ENCODE peak calls at places on chromosomes 7 and 10, in nine cellular contexts. G, L, M, D, X, K, A, I and N are unnamed samples.

GRCh38 chr7:28565990-28566389 is 153.7 kb downstream of the CREB5 start:
- DNase-seq in M (no peak), G (peak), D (no peak), K (no peak), A (no peak), X (no peak), L (no peak), I (no peak), N (no peak)

GRCh38 chr7:24587853-24588252 is 14.6 kb downstream of the PALS2 start:
- DNase-seq in K (no peak), G (no peak), X (no peak), D (no peak), A (peak), M (peak), L (peak), I (peak), N (no peak)

GRCh38 chr10:52019656-52020055 is 294.4 kb upstream of the DKK1 start:
- DNase-seq in A (no peak), G (no peak), D (no peak), I (no peak), M (no peak), K (no peak), X (no peak), L (no peak), N (no peak)

GRCh38 chr10:44966129-44966815 is 6.7 kb downstream of the RASSF4 start:
- DNase-seq in I (no peak), K (peak), A (no peak), M (no peak), L (no peak), G (no peak), X (no peak), D (no peak), N (no peak)

GRCh38 chr10:122033224-122033926 is 44.4 kb downstream of the TACC2 start:
- DNase-seq in G (no peak), D (no peak), I (no peak), X (no peak), A (no peak), K (no peak), M (no peak), L (no peak), N (no peak)

GRCh38 chr7:80087051-80087767 is 47.4 kb upstream of the GNAI1 start:
- DNase-seq in L (peak), X (no peak), K (no peak), A (no peak), I (no peak), M (no peak), D (no peak), G (peak), N (no peak)

GRCh38 chr10:43138757-43139241 is 554 bp downstream of the CSGALNACT2 start:
- DNase-seq in X (no peak), G (peak), L (peak), M (no peak), A (peak), I (peak), D (no peak), K (no peak), N (no peak)

GRCh38 chr10:25843551-25844170 is 90.4 kb upstream of the MYO3A start:
- DNase-seq in X (no peak), D (no peak), L (no peak), M (no peak), A (no peak), G (no peak), K (no peak), I (no peak), N (no peak)

GRCh38 chr10:68146133-68146532 is 36.8 kb downstream of the MYPN start:
- DNase-seq in G (no peak), L (no peak), D (no peak), A (no peak), I (no peak), M (no peak), K (no peak), X (no peak), N (no peak)

DNA sequence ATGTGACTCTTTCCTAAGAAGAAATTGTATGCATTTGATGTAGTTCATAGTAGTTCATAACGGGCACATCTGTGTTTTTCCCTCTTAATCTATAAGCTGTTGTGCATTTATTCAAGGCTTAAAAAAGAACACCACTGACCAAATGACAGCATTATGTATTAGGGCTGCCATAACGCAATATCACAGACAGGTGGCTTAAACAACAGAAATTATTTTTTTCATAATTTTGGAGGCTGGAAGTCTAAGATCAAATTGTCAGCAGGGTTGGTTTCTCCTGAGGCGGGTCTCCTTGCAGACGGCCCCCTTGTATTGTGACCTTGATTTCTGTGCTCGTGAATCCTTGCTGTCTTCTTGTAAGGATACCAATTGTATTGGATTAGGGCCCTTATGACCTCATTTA is 627 bp upstream of the SSMEM1 start:
- DNase-seq in M (no peak), X (no peak), I (no peak), L (no peak), G (no peak), D (no peak), A (no peak), K (no peak), N (no peak)
- TF ChIP-seq CTCF in M (no peak), X (no peak), I (no peak), L (peak), G (no peak), D (no peak), A (no peak), K (peak), N (no peak)

DNA sequence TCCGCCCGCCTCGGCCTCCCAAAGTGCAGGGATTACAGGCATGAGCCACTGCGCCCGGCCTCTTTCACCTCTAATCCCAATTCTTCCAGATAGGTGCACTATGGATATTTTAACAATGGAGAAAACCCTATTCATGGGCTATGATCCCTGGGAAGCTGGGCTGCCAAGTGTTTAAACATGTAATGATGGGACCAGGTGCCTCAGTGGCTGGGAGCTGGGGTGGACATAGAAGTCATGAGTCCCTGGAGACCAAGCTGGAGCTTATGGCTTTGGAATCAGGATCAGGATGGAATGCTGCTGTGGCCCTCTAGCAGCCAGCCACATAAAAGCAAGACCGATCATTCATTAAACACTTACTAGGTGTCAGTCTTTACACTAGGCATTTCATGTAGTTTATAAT is 41.8 kb upstream of the IGFBP3 start:
- DNase-seq in A (no peak), G (no peak), K (no peak), I (no peak), M (no peak), D (no peak), X (no peak), L (no peak), N (no peak)
- TF ChIP-seq CTCF in A (no peak), G (no peak), K (no peak), I (no peak), M (no peak), D (no peak), X (no peak), L (no peak), N (no peak)

GRCh38 chr7:101857358-101857794 is 40.0 kb downstream of the CUX1 start:
- DNase-seq in D (no peak), M (no peak), L (no peak), X (no peak), G (no peak), K (no peak), A (no peak), I (peak), N (no peak)
- TF ChIP-seq CTCF in D (no peak), M (no peak), L (no peak), X (no peak), G (no peak), K (no peak), A (no peak), I (peak), N (no peak)

GRCh38 chr7:22726345-22726848 is 603 bp upstream of the IL6 start:
- DNase-seq in L (peak), A (no peak), I (peak), D (no peak), G (peak), K (no peak), M (peak), X (peak), N (no peak)

GRCh38 chr7:22730921-22731654 is 4.1 kb downstream of the IL6 start:
- DNase-seq in A (no peak), X (no peak), L (peak), M (peak), D (no peak), I (peak), G (peak), K (no peak), N (no peak)

GRCh38 chr7:22729180-22729579 is 2.2 kb downstream of the IL6 start:
- DNase-seq in L (no peak), A (no peak), D (no peak), M (no peak), G (peak), I (no peak), X (no peak), K (no peak), N (no peak)

GRCh38 chr7:22726849-22727792 is at the start of gene IL6:
- DNase-seq in I (peak), K (no peak), A (no peak), X (no peak), L (peak), D (no peak), G (peak), M (peak), N (no peak)

DNA sequence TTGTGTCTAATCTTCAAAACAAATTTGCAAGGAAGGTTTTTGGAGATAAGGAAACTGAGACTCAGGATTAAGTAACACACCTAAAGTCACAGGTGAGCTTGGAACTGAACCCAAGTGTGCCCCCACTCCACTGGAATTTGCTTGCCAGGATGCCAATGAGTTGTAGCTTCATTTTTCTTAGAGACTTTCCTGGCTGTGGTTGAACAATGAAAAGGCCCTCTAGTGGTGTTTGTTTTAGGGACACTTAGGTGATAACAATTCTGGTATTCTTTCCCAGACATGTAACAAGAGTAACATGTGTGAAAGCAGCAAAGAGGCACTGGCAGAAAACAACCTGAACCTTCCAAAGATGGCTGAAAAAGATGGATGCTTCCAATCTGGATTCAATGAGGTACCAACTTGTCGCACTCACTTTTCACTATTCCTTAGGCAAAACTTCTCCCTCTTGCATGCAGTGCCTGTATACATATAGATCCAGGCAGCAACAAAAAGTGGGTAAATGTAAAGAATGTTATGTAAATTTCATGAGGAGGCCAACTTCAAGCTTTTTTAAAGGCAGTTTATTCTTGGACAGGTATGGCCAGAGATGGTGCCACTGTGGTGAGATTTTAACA is 1.5 kb downstream of the IL6 start:
- DNase-seq in M (peak), D (no peak), X (no peak), I (no peak), K (no peak), G (peak), L (peak), A (no peak), N (no peak)
- TF ChIP-seq CTCF in M (peak), D (peak), X (peak), I (peak), K (peak), G (peak), L (peak), A (no peak), N (peak)

DNA sequence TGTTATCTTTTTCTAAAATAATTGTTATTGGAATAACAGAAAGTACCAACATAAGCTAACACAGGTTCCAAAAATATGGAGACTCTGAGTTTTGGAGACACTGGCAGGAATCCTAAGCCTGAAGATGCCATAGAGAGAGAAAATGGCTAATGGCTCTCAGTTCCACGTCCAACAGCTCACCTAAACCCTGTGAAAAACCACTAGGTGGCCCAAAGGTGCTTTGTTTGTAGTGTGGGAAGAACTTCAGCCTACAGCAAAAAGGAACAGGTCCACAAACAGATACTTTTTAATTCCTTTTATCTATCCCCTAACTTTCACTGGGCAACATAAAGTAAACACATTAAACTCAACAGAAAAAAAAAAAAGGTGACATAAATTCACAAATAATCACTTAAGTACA is 272.3 kb downstream of the SEMA3D start:
- DNase-seq in G (no peak), L (no peak), X (no peak), I (no peak), K (no peak), D (no peak), M (no peak), A (no peak), N (no peak)
- TF ChIP-seq CTCF in G (no peak), L (no peak), X (no peak), I (no peak), K (no peak), D (no peak), M (no peak), A (no peak), N (no peak)

GRCh38 chr10:49761789-49762565 is at the start of gene OGDHL:
- DNase-seq in I (peak), X (peak), M (peak), G (peak), K (peak), D (no peak), A (no peak), L (peak), N (peak)
- TF ChIP-seq CTCF in I (no peak), X (no peak), M (no peak), G (no peak), K (no peak), D (no peak), A (no peak), L (no peak), N (no peak)

GRCh38 chr7:99140813-99141212 is 3.1 kb downstream of the SMURF1 start:
- DNase-seq in X (no peak), A (no peak), M (no peak), D (no peak), K (no peak), G (no peak), I (no peak), L (no peak), N (no peak)

GRCh38 chr7:99139031-99139430 is 4.9 kb downstream of the SMURF1 start:
- DNase-seq in K (no peak), A (no peak), M (no peak), G (peak), D (no peak), L (peak), X (no peak), I (no peak), N (no peak)

GRCh38 chr7:99133766-99134564 is 9.9 kb downstream of the SMURF1 start:
- DNase-seq in M (no peak), G (no peak), I (no peak), A (no peak), D (no peak), L (no peak), X (no peak), K (no peak), N (no peak)

GRCh38 chr7:99135938-99136337 is 8.0 kb downstream of the SMURF1 start:
- DNase-seq in K (no peak), L (no peak), D (no peak), A (no peak), I (no peak), M (no peak), G (no peak), X (no peak), N (no peak)

DNA sequence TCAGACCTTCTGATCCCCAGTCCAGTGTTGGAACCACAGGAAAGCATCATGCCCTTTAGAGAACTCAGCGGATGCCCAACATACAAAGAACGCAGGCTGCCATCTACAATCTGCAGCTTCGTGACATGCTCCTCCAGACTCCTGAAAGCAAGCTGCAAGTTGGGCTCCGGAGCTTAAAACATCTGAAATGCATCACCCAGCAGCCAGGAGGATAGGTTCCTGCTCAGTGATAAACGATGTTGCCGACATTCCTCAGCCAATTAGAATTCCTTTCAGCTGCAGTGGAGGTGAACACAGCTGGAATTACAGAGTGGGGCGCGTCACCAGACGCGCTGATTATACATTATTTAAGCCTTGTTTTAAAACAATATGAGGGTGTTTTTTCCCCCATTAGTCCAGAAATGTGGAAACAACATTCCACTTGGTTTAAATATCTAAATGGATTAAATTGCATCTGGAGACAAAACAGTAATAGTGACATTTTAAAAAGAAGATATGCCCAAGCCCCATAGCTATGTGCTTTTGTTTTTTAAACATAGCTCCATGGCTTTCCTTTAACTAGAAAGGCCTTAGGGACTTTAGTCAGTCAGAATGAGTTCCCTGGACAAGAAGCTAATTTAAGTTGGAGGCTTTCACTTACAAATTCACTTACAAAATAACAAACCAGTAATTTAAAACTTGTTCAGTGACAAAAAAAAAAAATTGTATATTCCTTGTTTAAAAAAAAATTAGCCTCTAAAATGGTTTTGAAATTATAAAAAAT is 6.3 kb downstream of the SMURF1 start:
- DNase-seq in X (no peak), M (no peak), A (no peak), I (no peak), D (no peak), K (no peak), G (peak), L (peak), N (no peak)
- TF ChIP-seq CTCF in X (no peak), M (no peak), A (no peak), I (no peak), D (no peak), K (peak), G (no peak), L (no peak), N (no peak)